ENCODE peak calls at places on chromosomes 11 and 22, in five cellular contexts. L is osteocyte, O is cardiac fibroblast, Z is tibial artery, T is AG04449. I is an unnamed sample.

GRCh38 chr22:33542722-33543121 is 377.6 kb downstream of the LARGE1 start:
- DNase-seq in L (no peak), O (no peak), Z (no peak), T (no peak), I (no peak)

GRCh38 chr22:48640890-48641771 is 1186.5 kb downstream of the BRD1 start:
- DNase-seq in L (no peak), O (no peak), Z (no peak), T (no peak), I (no peak)

GRCh38 chr11:2725367-2726300 is 25.8 kb upstream of the KCNQ1OT1 start:
- DNase-seq in L (no peak), O (peak; percentile 36), Z (peak; percentile 26), T (no peak), I (no peak)

GRCh38 chr22:43365715-43366440 is 22.7 kb upstream of the SCUBE1 start:
- DNase-seq in L (no peak), O (no peak), Z (no peak), T (no peak), I (no peak)

GRCh38 chr11:119791047-119791446 is 62.0 kb upstream of the NECTIN1 start:
- DNase-seq in L (no peak), O (no peak), Z (no peak), T (no peak), I (no peak)

GRCh38 chr11:79087238-79087956 is 353.4 kb downstream of the TENM4 start:
- DNase-seq in L (no peak), O (peak; percentile 24), Z (no peak), T (peak; percentile 65), I (no peak)

GRCh38 chr11:30859709-30860108 is 273.6 kb upstream of the MPPED2 start:
- DNase-seq in L (no peak), O (no peak), Z (no peak), T (no peak), I (no peak)

GRCh38 chr11:75850787-75851186 is 35.8 kb downstream of the UVRAG start:
- DNase-seq in L (no peak), O (peak; percentile 18), Z (no peak), T (no peak), I (no peak)

GRCh38 chr11:112588252-112588668 is 327.6 kb upstream of the PLET1 start:
- DNase-seq in L (no peak), O (peak; percentile 91), Z (peak; percentile 56), T (peak; percentile 33), I (peak; percentile 58)

GRCh38 chr11:71577469-71578004 is 5.1 kb downstream of the KRTAP5-11 start:
- DNase-seq in L (no peak), O (no peak), Z (no peak), T (no peak), I (no peak)

GRCh38 chr11:118622376-118623290 is 15.2 kb downstream of the PHLDB1 start:
- DNase-seq in L (no peak), O (peak; percentile 76), Z (no peak), T (peak; percentile 40), I (no peak)

GRCh38 chr22:41501209-41501608 is 32.3 kb downstream of the ACO2 start:
- DNase-seq in L (no peak), O (no peak), Z (no peak), T (no peak), I (no peak)

GRCh38 chr22:33811686-33812085 is 108.6 kb downstream of the LARGE1 start:
- DNase-seq in L (no peak), O (peak; percentile 62), Z (peak; percentile 67), T (peak; percentile 5), I (no peak)

GRCh38 chr22:29205598-29206371 is at the start of gene EMID1:
- DNase-seq in L (no peak), O (peak; percentile 9), Z (no peak), T (no peak), I (peak; percentile 30)

GRCh38 chr22:42906605-42907338 is 49.7 kb upstream of the ARFGAP3 start:
- DNase-seq in L (no peak), O (no peak), Z (peak; percentile 71), T (no peak), I (no peak)

GRCh38 chr22:37681556-37682049 is 4.5 kb upstream of the NOL12 start:
- DNase-seq in L (peak; percentile 89), O (peak; percentile 90), Z (peak; percentile 55), T (no peak), I (peak; percentile 72)

GRCh38 chr11:59413646-59414045 is 12.6 kb downstream of the OR5A2 start:
- DNase-seq in L (no peak), O (no peak), Z (no peak), T (no peak), I (no peak)

GRCh38 chr11:46850829-46851380 is 4.8 kb upstream of the CKAP5 start:
- DNase-seq in L (no peak), O (no peak), Z (no peak), T (no peak), I (no peak)

GRCh38 chr11:96307748-96308133 is 35.3 kb downstream of the MAML2 start:
- DNase-seq in L (no peak), O (peak; percentile 91), Z (no peak), T (peak; percentile 66), I (no peak)

GRCh38 chr11:2775626-2776350 is 76.0 kb upstream of the KCNQ1OT1 start:
- DNase-seq in L (peak; percentile 75), O (no peak), Z (peak; percentile 13), T (no peak), I (no peak)

GRCh38 chr11:129814244-129814992 is 1.2 kb upstream of the TMEM45B start:
- DNase-seq in L (no peak), O (no peak), Z (no peak), T (no peak), I (no peak)

GRCh38 chr11:117214404-117215110 is 15.4 kb downstream of the TAGLN start:
- DNase-seq in L (no peak), O (no peak), Z (no peak), T (no peak), I (no peak)

GRCh38 chr11:75603791-75604736 is 42.0 kb downstream of the SERPINH1 start:
- DNase-seq in L (no peak), O (peak; percentile 94), Z (no peak), T (peak; percentile 84), I (no peak)

GRCh38 chr11:77104727-77105126 is 2.1 kb downstream of the OMP start:
- DNase-seq in L (no peak), O (no peak), Z (no peak), T (no peak), I (no peak)

GRCh38 chr11:128908391-128909246 is 17.5 kb downstream of the KCNJ5 start:
- DNase-seq in L (no peak), O (peak; percentile 81), Z (peak; percentile 77), T (no peak), I (peak; percentile 73)

DNA sequence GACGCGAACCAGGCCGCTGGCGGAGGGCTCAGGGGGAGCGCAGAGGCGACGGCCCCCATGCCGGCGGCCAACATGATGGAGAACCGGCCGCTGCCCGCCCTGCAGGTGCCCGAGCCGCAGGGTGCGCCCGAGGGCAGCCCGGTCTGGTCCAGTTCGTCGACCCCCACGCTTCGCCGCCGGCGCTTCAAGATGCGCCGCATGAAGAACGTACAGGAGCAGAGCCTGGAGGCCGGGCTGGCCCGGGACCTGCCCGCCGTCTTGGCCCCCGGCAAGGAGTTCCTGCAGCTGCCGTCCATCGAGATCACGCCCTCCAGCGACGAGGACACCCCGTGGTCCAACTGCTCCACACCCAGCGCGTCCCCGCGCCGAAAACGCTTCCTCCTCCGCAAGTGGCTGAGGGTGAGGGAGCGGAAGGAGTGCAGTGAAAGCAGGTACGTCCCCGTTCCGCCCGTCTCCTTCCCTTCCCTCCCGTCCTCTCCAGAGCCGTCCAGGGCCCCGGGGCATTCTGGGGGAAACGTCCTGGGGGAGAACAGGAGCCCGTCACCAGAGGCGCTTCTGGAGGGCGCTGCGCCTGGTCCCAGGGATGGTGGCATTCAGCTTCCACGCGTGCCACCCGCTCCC is 777 bp downstream of the GRAMD1B start:
- DNase-seq in L (peak; percentile 85), O (peak; percentile 53), Z (peak; percentile 62), T (no peak), I (peak; percentile 88)
- TF ChIP-seq CTCF in L (no peak), O (no peak), Z (no peak), T (no peak), I (peak; percentile 14)

DNA sequence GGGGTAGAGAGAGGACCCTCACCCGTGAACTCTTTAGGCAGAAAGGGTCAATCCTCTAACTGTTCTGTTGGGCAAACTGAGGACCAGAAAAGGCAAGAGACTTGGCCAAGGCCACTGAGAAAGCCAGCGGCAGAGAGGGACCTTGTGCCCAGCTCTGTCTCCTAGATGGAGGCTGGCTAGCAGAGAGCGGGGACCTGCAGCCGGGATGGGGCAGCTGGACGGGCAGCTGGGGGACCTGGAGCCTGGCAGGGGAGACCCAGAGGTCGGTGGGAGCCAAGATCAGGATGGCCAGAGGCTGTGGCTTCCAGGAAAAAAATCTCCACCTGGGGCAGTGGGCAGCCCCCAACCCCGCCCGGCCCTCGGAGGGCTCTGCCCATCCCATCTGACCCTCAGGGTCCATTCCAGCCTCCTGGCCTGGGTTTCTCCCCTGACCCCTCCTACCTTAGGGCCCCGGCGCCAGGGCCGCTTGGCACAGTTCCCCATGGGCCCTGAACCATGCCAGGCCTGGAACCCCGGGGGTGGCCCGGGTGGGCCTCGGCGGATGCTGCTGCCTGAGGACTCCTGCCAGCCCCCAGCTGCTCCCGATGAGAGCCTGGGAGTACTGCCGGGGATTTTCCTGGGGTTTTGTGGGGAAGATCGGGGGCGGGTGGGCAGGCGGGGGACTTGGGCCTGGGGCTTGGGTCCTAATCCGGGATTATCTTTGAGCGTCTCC is at the start of gene CABP2:
- DNase-seq in L (no peak), O (no peak), Z (no peak), T (no peak), I (no peak)
- TF ChIP-seq CTCF in L (no peak), O (no peak), Z (no peak), T (no peak), I (no peak)

GRCh38 chr11:6898911-6899310 is 6.6 kb upstream of the OR2D2 start:
- DNase-seq in L (no peak), O (no peak), Z (no peak), T (no peak), I (no peak)

GRCh38 chr11:6895010-6895409 is 2.7 kb upstream of the OR2D2 start:
- DNase-seq in L (no peak), O (no peak), Z (no peak), T (no peak), I (no peak)

DNA sequence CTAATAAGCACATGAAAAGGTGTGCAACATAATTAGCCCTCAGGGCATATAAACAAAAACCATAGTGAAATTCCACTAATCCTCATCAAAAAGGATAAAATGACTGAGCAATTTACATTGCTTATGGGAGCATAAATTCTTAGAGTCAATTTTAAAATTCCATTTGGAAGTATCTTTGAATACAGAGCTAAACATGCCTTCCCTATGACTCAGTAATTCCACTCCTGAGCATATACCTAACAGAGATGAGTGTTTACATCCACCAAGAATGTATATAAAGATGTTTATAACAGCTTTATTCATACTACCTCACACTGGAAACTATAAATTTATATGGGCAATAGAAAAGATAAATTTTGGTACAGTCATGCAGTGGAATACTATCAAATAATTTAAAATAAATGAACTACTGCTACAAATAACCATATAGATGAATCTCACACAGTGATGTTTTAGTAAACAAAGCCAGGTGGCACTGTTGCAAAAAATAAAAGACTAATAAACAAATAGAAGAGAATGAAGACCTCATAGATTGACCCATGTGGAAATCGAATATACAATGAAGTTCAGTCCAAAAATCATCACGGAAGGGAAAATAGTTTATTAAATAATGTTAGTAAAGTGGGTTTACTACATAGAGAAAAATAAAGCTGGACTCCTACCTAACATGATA is 8.2 kb upstream of the OR2D2 start:
- DNase-seq in L (no peak), O (peak; percentile 5), Z (no peak), T (no peak), I (no peak)
- TF ChIP-seq CTCF in L (no peak), O (no peak), Z (peak; percentile 3), T (no peak), I (no peak)

DNA sequence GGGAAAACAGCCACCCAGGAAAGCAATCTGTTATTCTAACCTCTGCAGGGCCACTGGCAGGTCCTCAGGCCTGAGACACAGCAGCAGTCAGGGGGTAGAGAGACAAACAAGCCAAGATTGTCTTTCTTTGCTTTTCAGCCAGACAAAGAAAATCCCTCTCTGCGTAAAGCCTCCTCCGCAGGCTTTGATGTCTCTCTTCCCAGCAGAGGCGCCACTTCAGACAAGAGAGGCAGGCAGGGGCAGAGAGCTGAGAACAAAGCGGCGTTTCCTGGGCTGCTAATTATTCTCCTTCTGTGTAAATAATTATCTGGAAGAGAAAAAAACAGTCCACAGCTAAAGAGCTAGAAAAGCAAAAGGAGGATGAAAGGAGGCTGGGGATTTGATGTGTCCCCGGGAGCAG is 102.7 kb upstream of the SEZ6L start:
- DNase-seq in L (no peak), O (no peak), Z (no peak), T (no peak), I (no peak)
- TF ChIP-seq CTCF in L (no peak), O (no peak), Z (no peak), T (no peak), I (no peak)